ENCODE peak calls at places on chromosomes 6 and 20, in four cellular contexts. Q is Caki2, O is left lung, F is EL. L is an unnamed sample.

GRCh38 chr20:33096921-33097320 is 17.5 kb downstream of the BPIFB4 start:
- DNase-seq in Q (no peak), F (no peak), O (no peak), L (no peak)

GRCh38 chr6:158772851-158773371 is 46.3 kb downstream of the EZR start:
- DNase-seq in O (no peak), Q (no peak), F (peak; percentile 31), L (no peak)

GRCh38 chr6:116217069-116217468 is 36.8 kb downstream of the TSPYL4 start:
- DNase-seq in Q (peak; percentile 33), O (no peak), F (peak; percentile 53), L (no peak)

GRCh38 chr6:75759207-75759606 is 10.2 kb downstream of the MYO6 start:
- DNase-seq in O (no peak), F (no peak), Q (peak; percentile 32), L (no peak)

GRCh38 chr6:119037264-119037663 is 41.2 kb downstream of the FAM184A start:
- DNase-seq in F (no peak), Q (no peak), O (no peak), L (no peak)

GRCh38 chr6:6972456-6972855 is 135.3 kb upstream of the RREB1 start:
- DNase-seq in Q (no peak), O (no peak), F (peak; percentile 49), L (no peak)

GRCh38 chr20:24732076-24732475 is 217.0 kb upstream of the CST7 start:
- DNase-seq in O (no peak), F (no peak), Q (no peak), L (no peak)

GRCh38 chr6:143697401-143697800 is 19.6 kb downstream of the PHACTR2 start:
- DNase-seq in F (no peak), O (no peak), Q (no peak), L (no peak)

GRCh38 chr6:42279966-42280629 is 62.4 kb upstream of the MRPS10 start:
- DNase-seq in F (peak; percentile 35), O (peak; percentile 52), Q (no peak), L (peak; percentile 64)

GRCh38 chr6:74971631-74972030 is 234.2 kb downstream of the COL12A1 start:
- DNase-seq in O (no peak), F (peak; percentile 56), Q (no peak), L (no peak)

GRCh38 chr6:169960891-169961611 is 209.6 kb downstream of the ERMARD start:
- DNase-seq in Q (no peak), F (no peak), O (no peak), L (peak; percentile 56)

GRCh38 chr20:49501917-49502316 is 19.4 kb upstream of the KCNB1 start:
- DNase-seq in O (no peak), F (peak; percentile 26), Q (peak; percentile 31), L (no peak)

GRCh38 chr6:12150812-12151432 is 138.8 kb downstream of the HIVEP1 start:
- DNase-seq in Q (peak; percentile 54), O (no peak), F (peak; percentile 19), L (peak; percentile 62)

GRCh38 chr6:134177753-134178229 is 125.4 kb upstream of the SLC2A12 start:
- DNase-seq in Q (no peak), F (peak; percentile 64), O (no peak), L (no peak)

L was measured in upper lobe of right lung.